ENCODE peak calls at places on chromosomes 3 and 15, in six cellular contexts. D is ovary, O is gastrocnemius medialis, A is heart left ventricle, P is endothelial cell of umbilical vein, Y is lung. E is an unnamed sample. For H3K4me1, the result is how much of the 10 kb centered on the place peaks cover.

GRCh38 chr3:185283374-185283935 is 29.6 kb upstream of the EHHADH start:
- DNase-seq in Y (no peak), P (peak), A (no peak), D (no peak), O (no peak), E (peak)

GRCh38 chr3:134445631-134446030 is 40.2 kb downstream of the ANAPC13 start:
- DNase-seq in O (peak), P (peak), A (peak), D (no peak), Y (no peak), E (peak)

GRCh38 chr15:80066912-80067311 is 7.4 kb downstream of the ZFAND6 start:
- DNase-seq in Y (no peak), O (no peak), A (no peak), D (no peak), P (no peak), E (no peak)

GRCh38 chr3:150970665-150971327 is 1.7 kb downstream of the CLRN1 start:
- DNase-seq in A (no peak), D (no peak), O (no peak), Y (no peak), P (peak), E (peak)

GRCh38 chr3:114380233-114380645 is 86.4 kb downstream of the TIGIT start:
- DNase-seq in A (peak), O (peak), P (no peak), D (peak), Y (peak), E (peak)

GRCh38 chr3:115784739-115785571 is 161.6 kb downstream of the GAP43 start:
- DNase-seq in P (peak), Y (no peak), D (no peak), O (no peak), A (no peak), E (peak)

GRCh38 chr15:48090115-48090514 is 30.7 kb upstream of the SLC24A5 start:
- DNase-seq in Y (no peak), A (no peak), O (no peak), P (no peak), D (no peak), E (no peak)

GRCh38 chr3:116112686-116113085 is 332.6 kb downstream of the LSAMP start:
- DNase-seq in P (no peak), O (no peak), D (no peak), Y (no peak), A (no peak), E (no peak)

GRCh38 chr15:45279024-45279697 is 27.1 kb downstream of the SLC28A2 start:
- DNase-seq in Y (peak), O (peak), D (peak), P (peak), A (peak), E (peak)

GRCh38 chr15:60869851-60870250 is 359.3 kb downstream of the RORA start:
- DNase-seq in A (no peak), Y (no peak), P (peak), D (no peak), O (no peak), E (no peak)

GRCh38 chr3:66039590-66039887 is 821 bp upstream of the MAGI1 start:
- DNase-seq in A (peak), D (peak), P (peak), O (peak), Y (no peak), E (peak)

GRCh38 chr3:24496529-24497482 is 2.2 kb upstream of the THRB start:
- DNase-seq in A (peak), Y (peak), P (peak), D (peak), O (peak), E (peak)

GRCh38 chr3:64462203-64463120 is 225.3 kb downstream of the ADAMTS9 start:
- DNase-seq in O (no peak), D (no peak), Y (no peak), A (no peak), P (no peak), E (peak)

GRCh38 chr3:7562892-7563291 is 702.0 kb downstream of the GRM7 start:
- DNase-seq in A (no peak), P (no peak), Y (no peak), O (no peak), D (no peak), E (no peak)

GRCh38 chr15:24269923-24270322 is 405.7 kb upstream of the NPAP1 start:
- DNase-seq in O (no peak), D (no peak), A (no peak), Y (no peak), P (no peak), E (no peak)

GRCh38 chr15:62455441-62455921 is 290.4 kb upstream of the C2CD4B start:
- DNase-seq in P (no peak), D (no peak), O (peak), Y (no peak), A (peak), E (peak)

GRCh38 chr15:41512512-41513281 is 930 bp downstream of the LTK start:
- DNase-seq in P (no peak), Y (no peak), A (peak), D (peak), O (no peak), E (no peak)

GRCh38 chr3:163622384-163622783 is 1455.9 kb downstream of the SI start:
- DNase-seq in P (no peak), A (no peak), O (no peak), D (no peak), Y (no peak), E (no peak)

GRCh38 chr3:44128057-44128775 is 113.5 kb upstream of the TOPAZ1 start:
- DNase-seq in O (no peak), D (no peak), P (no peak), A (no peak), Y (no peak), E (no peak)

GRCh38 chr3:196661400-196661799 is 21.9 kb downstream of the NRROS start:
- DNase-seq in O (no peak), Y (no peak), P (no peak), A (no peak), D (no peak), E (no peak)

GRCh38 chr15:40929730-40930429 is 740 bp downstream of the DLL4 start:
- DNase-seq in P (peak), D (no peak), Y (peak), A (peak), O (no peak), E (no peak)

GRCh38 chr3:36944641-36945270 is at the start of gene TRANK1:
- DNase-seq in Y (peak), P (peak), O (peak), A (peak), D (peak), E (no peak)

GRCh38 chr3:66808891-66809578 is 189.1 kb upstream of the KBTBD8 start:
- DNase-seq in Y (no peak), P (peak), A (no peak), O (no peak), D (no peak), E (no peak)

GRCh38 chr3:13665582-13666226 is 116.8 kb downstream of the FBLN2 start:
- DNase-seq in Y (no peak), A (no peak), P (no peak), O (no peak), D (no peak), E (no peak)

GRCh38 chr15:80310776-80311175 is 58.8 kb upstream of the CTXND1 start:
- DNase-seq in D (no peak), A (no peak), O (no peak), Y (no peak), P (no peak), E (no peak)

DNA sequence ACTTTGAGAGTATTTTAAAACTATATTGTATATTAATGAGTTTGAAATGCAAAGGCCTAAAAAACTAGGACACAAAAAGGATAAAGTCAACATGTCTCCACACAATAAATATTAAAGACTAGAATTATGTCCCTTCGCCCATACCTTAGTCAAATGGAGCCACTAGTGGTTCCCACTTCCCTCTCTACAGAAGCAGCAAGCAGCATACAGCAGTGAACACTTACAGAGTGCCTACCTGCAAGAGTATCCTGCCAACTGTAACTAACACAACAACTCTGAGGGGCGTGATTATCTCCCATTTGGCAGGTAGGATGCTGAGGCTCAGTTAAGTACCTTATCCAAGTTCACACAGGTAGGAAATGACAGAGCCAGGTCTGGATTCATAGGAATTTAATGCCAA is 17.2 kb downstream of the DYNC1LI1 start:
- DNase-seq in A (no peak), O (no peak), D (no peak), Y (no peak), P (no peak), E (no peak)
- H3K4me1 ChIP-seq in A (under half), O (under half), D (under half), Y (under half), P (under half), E (under half)

GRCh38 chr15:98740963-98741362 is 92.6 kb downstream of the IGF1R start:
- DNase-seq in P (no peak), Y (no peak), O (no peak), D (no peak), A (no peak), E (no peak)
- H3K4me1 ChIP-seq in P (under half), Y (under half), O (under half), D (under half), A (under half), E (under half)

DNA sequence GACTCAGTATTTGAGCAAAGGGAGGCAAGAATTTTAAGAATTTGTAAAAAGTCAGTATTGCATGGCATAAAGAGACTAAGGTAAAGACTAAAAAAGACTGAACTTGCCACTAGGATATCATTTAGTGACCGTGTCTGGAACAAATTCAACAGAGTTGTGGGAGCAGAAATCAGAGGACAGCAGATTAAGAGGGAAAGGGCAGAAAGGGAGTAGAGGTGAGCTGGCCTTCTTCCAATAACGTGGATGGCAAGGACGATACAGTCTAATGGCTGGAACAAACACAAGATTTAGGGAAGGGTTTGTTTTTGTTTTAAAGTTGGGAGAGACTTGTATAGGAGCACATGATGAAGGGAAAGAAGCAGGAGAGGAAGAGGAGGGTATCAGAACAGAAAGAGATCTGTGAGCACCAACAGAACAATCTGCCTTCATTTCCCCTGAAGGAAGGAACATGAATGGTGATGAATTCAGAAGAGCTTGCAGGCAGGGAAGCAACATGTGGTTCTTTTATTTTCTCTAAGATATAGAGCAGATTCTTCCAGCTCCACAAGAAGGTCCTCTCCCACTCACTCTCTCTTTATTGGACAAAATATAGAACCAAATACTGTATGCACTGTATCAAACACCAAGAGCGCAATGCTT is 8.6 kb downstream of the VGLL4 start:
- DNase-seq in O (no peak), P (peak), D (no peak), Y (no peak), A (no peak), E (no peak)
- H3K4me1 ChIP-seq in O (half or more), P (half or more), D (under half), Y (half or more), A (under half), E (under half)

GRCh38 chr15:94028121-94028520 is 203.2 kb upstream of the MCTP2 start:
- DNase-seq in A (no peak), P (no peak), O (no peak), D (no peak), Y (no peak), E (no peak)
- H3K4me1 ChIP-seq in A (under half), P (under half), O (under half), D (under half), Y (under half), E (half or more)

GRCh38 chr3:141412087-141412935 is 44.0 kb downstream of the ZBTB38 start:
- DNase-seq in O (peak), P (peak), A (peak), Y (no peak), D (peak), E (peak)
- H3K4me1 ChIP-seq in O (half or more), P (half or more), A (under half), Y (under half), D (under half), E (half or more)

GRCh38 chr3:56202997-56203396 is 265.3 kb downstream of the ERC2 start:
- DNase-seq in A (no peak), O (no peak), Y (no peak), D (no peak), P (no peak), E (no peak)

GRCh38 chr3:56205406-56205805 is 262.9 kb downstream of the ERC2 start:
- DNase-seq in Y (no peak), D (no peak), O (no peak), P (no peak), A (no peak), E (no peak)

GRCh38 chr3:56210201-56210774 is 258.0 kb downstream of the ERC2 start:
- DNase-seq in Y (no peak), D (no peak), O (no peak), P (no peak), A (no peak), E (no peak)

GRCh38 chr3:56207913-56208312 is 260.4 kb downstream of the ERC2 start:
- DNase-seq in P (no peak), A (no peak), O (no peak), D (no peak), Y (no peak), E (no peak)
- H3K4me1 ChIP-seq in P (under half), A (under half), O (under half), D (under half), Y (under half), E (under half)

GRCh38 chr3:98029083-98029482 is 6.0 kb downstream of the GABRR3 start:
- DNase-seq in O (no peak), Y (no peak), D (no peak), A (no peak), P (no peak), E (no peak)

GRCh38 chr3:98022978-98023820 is 11.9 kb downstream of the GABRR3 start:
- DNase-seq in Y (peak), O (peak), A (peak), D (peak), P (peak), E (peak)

GRCh38 chr3:98026425-98027083 is 8.6 kb downstream of the GABRR3 start:
- DNase-seq in Y (no peak), O (no peak), D (no peak), P (no peak), A (no peak), E (no peak)

GRCh38 chr3:98025392-98025791 is 9.7 kb downstream of the GABRR3 start:
- DNase-seq in Y (no peak), P (no peak), D (no peak), O (no peak), A (no peak), E (no peak)

GRCh38 chr3:98027084-98027445 is 8.1 kb downstream of the GABRR3 start:
- DNase-seq in O (no peak), P (peak), D (no peak), A (no peak), Y (no peak), E (no peak)
- H3K4me1 ChIP-seq in O (under half), P (under half), D (under half), A (under half), Y (under half), E (under half)

GRCh38 chr3:152195206-152195605 is 73.5 kb upstream of the MBNL1 start:
- DNase-seq in Y (no peak), D (no peak), O (no peak), A (no peak), P (no peak), E (no peak)

GRCh38 chr3:152192050-152192449 is 76.7 kb upstream of the MBNL1 start:
- DNase-seq in Y (no peak), A (no peak), D (no peak), O (no peak), P (no peak), E (no peak)

GRCh38 chr3:152193673-152194267 is 75.0 kb upstream of the MBNL1 start:
- DNase-seq in Y (no peak), P (no peak), D (no peak), O (no peak), A (no peak), E (no peak)

GRCh38 chr3:152190636-152191183 is 78.0 kb upstream of the MBNL1 start:
- DNase-seq in A (no peak), O (no peak), D (no peak), P (no peak), Y (no peak), E (no peak)

DNA sequence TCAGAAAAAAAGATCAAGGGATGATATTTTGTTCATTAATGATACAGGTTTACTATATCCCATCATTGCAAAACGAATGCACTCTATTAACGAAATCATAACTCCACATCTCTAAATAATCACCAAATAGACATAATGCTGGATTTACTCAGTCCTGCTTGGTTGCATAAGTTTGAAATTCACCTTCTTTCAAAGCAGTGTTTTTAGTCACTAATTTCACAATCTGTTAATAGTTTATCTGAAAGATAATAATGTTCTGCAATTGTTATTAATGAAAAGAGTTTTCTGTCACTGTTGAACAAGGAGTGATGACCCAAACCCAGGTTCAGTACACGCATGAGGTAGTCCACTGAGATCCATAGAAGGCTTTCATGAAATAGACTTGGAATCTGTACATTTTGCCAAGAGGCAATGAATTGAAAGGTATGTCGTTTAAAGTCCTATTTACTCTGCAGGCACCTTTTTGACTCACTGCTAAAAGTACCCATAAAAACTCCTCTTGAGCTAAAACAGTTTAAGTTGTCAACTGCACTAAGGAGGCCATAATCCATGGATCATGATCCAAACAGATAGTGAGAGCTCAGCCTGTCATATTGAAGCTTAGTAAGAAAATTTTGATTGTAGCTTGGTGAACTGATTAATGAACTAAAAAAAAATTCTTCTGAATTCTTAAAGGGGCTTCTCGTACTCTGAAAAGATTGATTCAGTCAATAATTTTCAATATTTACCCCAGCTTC is 75.6 kb upstream of the MBNL1 start:
- DNase-seq in A (no peak), O (no peak), P (no peak), D (no peak), Y (no peak), E (no peak)
- H3K4me1 ChIP-seq in A (under half), O (under half), P (under half), D (under half), Y (under half), E (under half)

DNA sequence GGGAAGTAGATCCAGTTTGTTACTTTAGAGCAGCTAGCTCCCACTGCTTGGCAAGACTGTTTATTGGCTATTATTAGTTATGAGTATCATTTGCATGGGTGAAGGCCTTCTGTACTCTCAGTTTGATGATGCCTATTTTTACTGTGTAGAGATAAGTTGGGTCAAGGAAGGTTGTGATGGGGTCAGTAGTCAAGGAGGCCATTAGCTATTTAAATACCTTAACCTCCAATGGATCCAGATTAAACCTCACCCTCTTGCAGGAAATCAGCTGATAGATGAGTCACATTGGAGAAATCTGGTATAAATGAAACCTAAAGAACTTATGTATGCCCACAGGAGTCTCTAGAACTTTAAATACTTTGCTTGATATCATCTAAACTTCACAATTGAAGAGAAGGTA is 45.0 kb downstream of the THBS1 start:
- DNase-seq in Y (no peak), D (no peak), O (no peak), A (no peak), P (peak), E (no peak)
- H3K4me1 ChIP-seq in Y (under half), D (under half), O (under half), A (under half), P (half or more), E (under half)

GRCh38 chr3:131356006-131356405 is 25.6 kb upstream of the NUDT16 start:
- DNase-seq in O (no peak), Y (no peak), A (no peak), P (no peak), D (no peak), E (no peak)

GRCh38 chr3:131360191-131360590 is 21.4 kb upstream of the NUDT16 start:
- DNase-seq in A (no peak), Y (no peak), O (no peak), P (no peak), D (no peak), E (no peak)

GRCh38 chr3:131353946-131354345 is 27.6 kb upstream of the NUDT16 start:
- DNase-seq in P (peak), A (no peak), Y (no peak), D (no peak), O (no peak), E (no peak)

GRCh38 chr3:131353016-131353877 is 28.3 kb upstream of the NUDT16 start:
- DNase-seq in O (no peak), A (no peak), D (no peak), Y (no peak), P (no peak), E (no peak)

DNA sequence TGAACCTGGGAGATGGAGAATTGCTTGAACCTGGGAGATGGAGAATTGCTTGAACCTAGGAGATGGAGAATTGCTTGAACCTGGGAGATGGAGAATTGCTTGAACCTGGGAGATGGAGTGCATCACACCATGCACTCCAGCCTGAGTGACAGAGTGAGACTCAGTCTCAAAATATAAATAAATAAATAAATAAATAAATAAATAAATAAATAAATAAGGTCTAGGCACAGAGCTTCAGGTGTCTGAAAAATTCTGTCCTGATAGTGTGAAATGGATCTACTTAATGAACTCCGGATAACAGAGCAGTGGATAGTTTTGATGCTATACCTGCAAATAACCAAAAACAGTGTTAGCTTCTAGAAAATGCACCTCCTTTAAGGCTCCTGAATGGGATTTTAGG is 24.3 kb upstream of the NUDT16 start:
- DNase-seq in O (no peak), D (no peak), Y (no peak), P (no peak), A (no peak), E (no peak)
- H3K4me1 ChIP-seq in O (under half), D (under half), Y (under half), P (under half), A (under half), E (under half)

E was measured in SJSA1.